ENCODE peak calls at places on chromosome 2, in four cellular contexts. H, W, A and N are unnamed samples.

GRCh38 chr2:60826126-60826525 is 55.2 kb upstream of the REL start:
- DNase-seq in H (no peak), W (no peak), A (no peak), N (no peak)

GRCh38 chr2:188024811-188025210 is 266.9 kb upstream of the GULP1 start:
- DNase-seq in H (no peak), W (no peak), A (peak), N (peak)

GRCh38 chr2:127105656-127106456 is 1.1 kb downstream of the BIN1 start:
- DNase-seq in H (no peak), W (peak), A (peak), N (peak)

GRCh38 chr2:216911886-216912285 is 52.0 kb upstream of the TNP1 start:
- DNase-seq in H (no peak), W (no peak), A (peak), N (peak)

GRCh38 chr2:215680605-215681598 is 245.0 kb upstream of the FN1 start:
- DNase-seq in H (no peak), W (peak), A (peak), N (peak)

GRCh38 chr2:98474979-98475632 is 30.4 kb downstream of the INPP4A start:
- DNase-seq in H (no peak), W (no peak), A (no peak), N (no peak)

GRCh38 chr2:111624401-111625156 is 259.4 kb downstream of the ANAPC1 start:
- DNase-seq in H (no peak), W (no peak), A (peak), N (peak)

GRCh38 chr2:239441261-239441701 is 40.5 kb upstream of the HDAC4 start:
- DNase-seq in H (no peak), W (no peak), A (no peak), N (no peak)

GRCh38 chr2:173326806-173327205 is 27.9 kb upstream of the CDCA7 start:
- DNase-seq in H (no peak), W (no peak), A (peak), N (peak)

GRCh38 chr2:62596061-62596658 is 90.2 kb upstream of the TMEM17 start:
- DNase-seq in H (no peak), W (no peak), A (peak), N (peak)

GRCh38 chr2:226080323-226080722 is 680.8 kb downstream of the NYAP2 start:
- DNase-seq in H (no peak), W (no peak), A (peak), N (peak)

GRCh38 chr2:128531856-128532255 is 213.2 kb upstream of the HS6ST1 start:
- DNase-seq in H (no peak), W (no peak), A (no peak), N (no peak)

GRCh38 chr2:18428516-18428915 is 131.9 kb downstream of the RDH14 start:
- DNase-seq in H (no peak), W (no peak), A (no peak), N (no peak)

GRCh38 chr2:226943862-226944610 is 108.2 kb downstream of the RHBDD1 start:
- DNase-seq in H (no peak), W (no peak), A (no peak), N (no peak)

GRCh38 chr2:180003566-180003965 is 3.5 kb downstream of the CWC22 start:
- DNase-seq in H (no peak), W (no peak), A (no peak), N (no peak)

GRCh38 chr2:173187911-173188788 is 112.5 kb downstream of the MAP3K20 start:
- DNase-seq in H (no peak), W (no peak), A (peak), N (peak)